ENCODE peak calls at places on chromosome 1, in eight cellular contexts. D is breast epithelium, L is psoas muscle, R is right cardiac atrium, F is heart left ventricle, K is lower lobe of right lung, B is OCI-LY7, J is prostate gland. E is an unnamed sample.

GRCh38 chr1:235330918-235331285 is 2.5 kb downstream of the GGPS1 start:
- DNase-seq in D (no peak), L (no peak), R (no peak), F (no peak), K (no peak), B (no peak), J (no peak), E (no peak)

GRCh38 chr1:236489710-236490377 is 33.9 kb upstream of the LGALS8 start:
- DNase-seq in D (no peak), L (no peak), R (peak; percentile 43), F (no peak), K (no peak), B (peak; percentile 60), J (peak; percentile 49), E (no peak)

GRCh38 chr1:30411206-30411605 is 312.2 kb downstream of the MATN1 start:
- DNase-seq in D (no peak), L (no peak), R (no peak), F (no peak), K (no peak), B (no peak), J (peak; percentile 1), E (no peak)

GRCh38 chr1:46983825-46984586 is 39.5 kb upstream of the CYP4X1 start:
- DNase-seq in D (no peak), L (no peak), R (no peak), F (no peak), K (no peak), B (no peak), J (no peak), E (no peak)

GRCh38 chr1:85555867-85556577 is 24.5 kb upstream of the CCN1 start:
- DNase-seq in D (no peak), L (no peak), R (no peak), F (no peak), K (no peak), B (no peak), J (no peak), E (no peak)

GRCh38 chr1:19284881-19285280 is 3.7 kb downstream of the AKR7A3 start:
- DNase-seq in D (no peak), L (no peak), R (no peak), F (no peak), K (no peak), B (no peak), J (no peak), E (no peak)

GRCh38 chr1:173275496-173275895 is 68.4 kb upstream of the TNFSF4 start:
- DNase-seq in D (no peak), L (no peak), R (no peak), F (no peak), K (no peak), B (no peak), J (no peak), E (no peak)

GRCh38 chr1:51610637-51611036 is 6.3 kb upstream of the OSBPL9 start:
- DNase-seq in D (no peak), L (no peak), R (no peak), F (no peak), K (no peak), B (no peak), J (no peak), E (no peak)

GRCh38 chr1:157969693-157970485 is 23.6 kb upstream of the KIRREL1 start:
- DNase-seq in D (no peak), L (peak; percentile 20), R (no peak), F (no peak), K (no peak), B (peak; percentile 34), J (no peak), E (no peak)

GRCh38 chr1:11000526-11000925 is 11.9 kb upstream of the TARDBP start:
- DNase-seq in D (no peak), L (no peak), R (no peak), F (no peak), K (no peak), B (no peak), J (no peak), E (no peak)

GRCh38 chr1:110463695-110464094 is 12.7 kb downstream of the PROK1 start:
- DNase-seq in D (no peak), L (no peak), R (no peak), F (no peak), K (no peak), B (no peak), J (no peak), E (no peak)

GRCh38 chr1:167499657-167500056 is 18.7 kb downstream of the CD247 start:
- DNase-seq in D (no peak), L (no peak), R (no peak), F (no peak), K (no peak), B (peak; percentile 95), J (no peak), E (no peak)

GRCh38 chr1:203599875-203600781 is 26.5 kb upstream of the ATP2B4 start:
- DNase-seq in D (no peak), L (no peak), R (no peak), F (no peak), K (no peak), B (no peak), J (no peak), E (no peak)

GRCh38 chr1:20449736-20450311 is 36.2 kb downstream of the CAMK2N1 start:
- DNase-seq in D (no peak), L (no peak), R (no peak), F (no peak), K (no peak), B (no peak), J (no peak), E (no peak)

DNA sequence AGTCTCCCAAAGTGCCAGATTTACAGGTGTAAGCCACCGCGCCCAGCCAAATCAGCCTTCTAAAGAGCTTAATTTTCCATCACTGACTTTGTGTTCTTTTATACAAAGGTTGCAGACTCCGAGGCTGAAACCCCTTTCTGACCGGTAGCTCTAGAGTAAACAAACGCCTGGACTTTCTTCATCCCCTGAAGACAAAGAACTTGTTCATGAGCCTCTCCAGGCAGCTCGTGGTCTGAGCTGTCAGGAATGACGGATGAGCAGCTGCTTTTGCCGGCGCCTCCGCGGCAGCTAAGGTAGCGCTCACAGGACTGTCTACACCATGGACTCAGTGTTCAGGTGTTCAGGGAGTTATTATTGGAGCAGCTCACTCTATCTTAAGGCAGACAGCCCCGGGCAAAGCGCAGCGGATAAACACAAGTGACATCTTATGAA is 128.5 kb upstream of the ERRFI1 start:
- DNase-seq in D (peak; percentile 69), L (no peak), R (no peak), F (no peak), K (no peak), B (no peak), J (peak; percentile 37), E (no peak)
- H3K27ac ChIP-seq in D (peak overlapping the region; percentile 58), L (no peak overlapping the region), R (no peak overlapping the region), F (no peak overlapping the region), K (no peak overlapping the region), B (no peak overlapping the region), J (no peak overlapping the region), E (no peak overlapping the region)

DNA sequence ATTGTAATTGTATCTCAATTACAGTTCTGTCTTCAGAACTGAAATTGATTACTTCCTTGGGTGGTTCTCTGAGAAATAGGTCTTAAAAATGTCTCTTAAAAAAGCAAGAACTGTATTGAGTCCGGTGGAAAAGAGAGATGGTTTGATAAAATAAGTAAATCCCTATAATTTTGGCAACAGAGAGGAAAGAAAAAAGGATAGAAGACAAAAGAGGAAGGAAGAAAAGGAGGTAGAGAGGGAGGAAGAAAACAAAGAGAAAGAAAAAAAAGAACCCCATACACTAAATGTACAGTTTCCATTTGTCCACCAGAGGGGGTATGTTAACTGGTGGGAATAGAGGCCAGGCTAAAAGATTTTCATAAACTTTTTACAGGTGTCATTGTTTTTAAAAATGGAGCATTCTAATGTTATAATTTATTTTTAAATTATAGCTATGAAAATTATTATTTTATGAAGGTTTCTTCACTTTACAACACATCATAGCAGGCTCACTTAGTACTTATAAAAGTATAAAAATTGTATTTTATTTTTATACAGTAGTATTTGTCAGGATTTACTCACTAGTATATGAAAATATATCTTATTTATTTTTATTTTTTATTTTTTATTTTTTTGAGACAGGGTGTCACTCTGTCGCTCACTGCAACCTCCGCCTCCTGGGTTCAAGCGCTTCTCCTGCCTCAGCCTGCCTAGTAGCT is 2.1 kb upstream of the UBE2T start:
- DNase-seq in D (no peak), L (no peak), R (no peak), F (no peak), K (no peak), B (peak; percentile 77), J (no peak), E (peak; percentile 53)
- H3K4me3 ChIP-seq in D (no peak overlapping the region), L (no peak overlapping the region), R (no peak overlapping the region), F (no peak overlapping the region), K (no peak overlapping the region), B (peak overlapping the region; percentile 51), J (no peak overlapping the region), E (no peak overlapping the region)

GRCh38 chr1:2952992-2953391 is 68.3 kb upstream of the ACTRT2 start:
- DNase-seq in D (no peak), L (no peak), R (no peak), F (no peak), K (peak; percentile 1), B (no peak), J (no peak), E (no peak)
- H3K9me3 ChIP-seq in D (peaks cover 12% of the 10 kb centered on the region), L (peaks cover 25% of the 10 kb centered on the region), R (no peaks in the 10 kb centered on the region), F (peaks cover 30% of the 10 kb centered on the region), K (peaks cover 17% of the 10 kb centered on the region), B (peaks cover 22% of the 10 kb centered on the region), J (no peaks in the 10 kb centered on the region), E (no peaks in the 10 kb centered on the region)

GRCh38 chr1:56580771-56581170 is 1.4 kb upstream of the PLPP3 start:
- DNase-seq in D (no peak), L (no peak), R (no peak), F (no peak), K (no peak), B (no peak), J (no peak), E (no peak)

GRCh38 chr1:56577859-56578663 is 1.3 kb downstream of the PLPP3 start:
- DNase-seq in D (peak; percentile 67), L (peak; percentile 42), R (peak; percentile 78), F (peak; percentile 80), K (peak; percentile 82), B (peak; percentile 30), J (peak; percentile 87), E (no peak)

GRCh38 chr1:56578664-56578962 is 750 bp downstream of the PLPP3 start:
- DNase-seq in D (no peak), L (no peak), R (no peak), F (no peak), K (no peak), B (no peak), J (no peak), E (no peak)

GRCh38 chr1:56576880-56577858 is 2.2 kb downstream of the PLPP3 start:
- DNase-seq in D (no peak), L (no peak), R (no peak), F (no peak), K (no peak), B (peak; percentile 57), J (no peak), E (no peak)

DNA sequence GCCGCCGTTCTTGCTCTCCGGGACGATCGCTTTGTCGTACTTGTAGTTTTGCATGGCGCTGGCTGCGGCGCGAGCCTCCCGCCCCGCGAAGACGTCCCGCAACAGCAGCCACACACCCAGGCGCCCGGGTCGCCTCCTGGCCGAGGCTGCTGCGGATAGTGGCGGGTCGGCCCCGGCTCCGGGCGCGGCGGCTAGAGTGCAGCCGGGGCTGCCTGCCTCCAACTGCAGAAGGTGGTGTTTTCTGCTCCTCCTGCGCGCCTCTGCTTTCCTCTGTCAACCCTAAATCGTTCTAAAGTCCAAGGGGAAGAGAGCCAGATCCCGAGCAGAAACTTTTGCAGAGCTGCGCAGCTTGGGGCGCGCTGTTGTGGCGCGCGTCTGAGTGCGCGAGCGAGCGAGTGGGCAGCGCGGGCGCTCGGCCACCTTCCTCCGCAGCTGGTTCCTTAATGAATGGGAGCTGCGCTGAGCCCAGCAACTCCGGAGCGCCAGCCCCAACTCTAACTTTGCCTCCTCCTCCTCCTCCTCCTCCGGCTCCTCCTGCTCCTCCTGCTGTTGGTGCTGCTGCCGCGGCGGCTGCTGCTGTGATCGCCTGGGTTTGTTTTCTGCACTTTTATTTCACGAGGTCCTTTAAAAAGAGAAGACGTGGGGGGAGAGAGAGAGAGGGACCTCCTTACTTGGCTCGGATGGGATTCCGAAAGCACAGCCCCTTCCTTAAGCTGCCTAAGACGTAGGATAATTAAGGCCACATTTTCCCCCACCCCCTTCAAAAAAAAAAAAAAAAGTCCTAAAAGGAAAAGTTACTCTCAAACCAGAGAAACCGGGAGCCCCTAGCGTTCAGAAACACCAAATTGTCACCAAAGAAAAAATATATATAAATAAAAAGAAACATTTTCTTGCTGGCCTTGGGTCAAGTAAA is at the start of gene PLPP3:
- DNase-seq in D (peak; percentile 84), L (peak; percentile 83), R (peak; percentile 95), F (peak; percentile 91), K (peak; percentile 90), B (peak; percentile 69), J (peak; percentile 89), E (no peak)
- H3K27ac ChIP-seq in D (peak within 1 kb of the TSS; percentile 96), L (peak within 1 kb of the TSS; percentile 91), R (peak within 1 kb of the TSS; percentile 91), F (peak within 1 kb of the TSS; percentile 99), K (peak within 1 kb of the TSS; percentile 93), B (peak within 1 kb of the TSS; percentile 22), J (peak within 1 kb of the TSS; percentile 91), E (no peak within 1 kb of the TSS)

E was measured in CD8-positive, alpha-beta memory T cell.